ENCODE peak calls at places on chromosomes 6 and 20, in five cellular contexts. One of them, this sample, is unnamed.

GRCh38 chr6:129894904-129895303 is 33.8 kb upstream of the TMEM244 start:
- DNase-seq in fibroblast of lung: no peak
- DNase-seq in AG20443: peak
- DNase-seq in skeletal muscle cell: no peak
- DNase-seq in GM12891: no peak
- DNase-seq in this sample: no peak

GRCh38 chr6:72151742-72152141 is 265.4 kb downstream of the RIMS1 start:
- DNase-seq in AG20443: no peak
- DNase-seq in GM12891: no peak
- DNase-seq in fibroblast of lung: no peak
- DNase-seq in skeletal muscle cell: no peak
- DNase-seq in this sample: no peak

GRCh38 chr6:154448448-154449096 is 61.9 kb downstream of the CNKSR3 start:
- DNase-seq in fibroblast of lung: peak
- DNase-seq in skeletal muscle cell: peak
- DNase-seq in GM12891: no peak
- DNase-seq in AG20443: peak
- DNase-seq in this sample: no peak

GRCh38 chr6:36733300-36733699 is 35.7 kb downstream of the RAB44 start:
- DNase-seq in AG20443: no peak
- DNase-seq in fibroblast of lung: no peak
- DNase-seq in skeletal muscle cell: no peak
- DNase-seq in GM12891: no peak
- DNase-seq in this sample: no peak

GRCh38 chr20:35315199-35316020 is 23.2 kb upstream of the FAM83C start:
- DNase-seq in AG20443: no peak
- DNase-seq in fibroblast of lung: no peak
- DNase-seq in GM12891: no peak
- DNase-seq in skeletal muscle cell: no peak
- DNase-seq in this sample: no peak

GRCh38 chr6:3835055-3835731 is 14.0 kb upstream of the FAM50B start:
- DNase-seq in fibroblast of lung: peak
- DNase-seq in AG20443: peak
- DNase-seq in GM12891: no peak
- DNase-seq in skeletal muscle cell: no peak
- DNase-seq in this sample: no peak

GRCh38 chr20:6066582-6066981 is 12.7 kb upstream of the LRRN4 start:
- DNase-seq in skeletal muscle cell: no peak
- DNase-seq in fibroblast of lung: no peak
- DNase-seq in GM12891: no peak
- DNase-seq in AG20443: no peak
- DNase-seq in this sample: no peak

GRCh38 chr20:37935435-37935834 is 32.5 kb downstream of the VSTM2L start:
- DNase-seq in skeletal muscle cell: no peak
- DNase-seq in AG20443: peak
- DNase-seq in fibroblast of lung: peak
- DNase-seq in GM12891: no peak
- DNase-seq in this sample: no peak

GRCh38 chr20:48717095-48717958 is 110.5 kb downstream of the PREX1 start:
- DNase-seq in fibroblast of lung: no peak
- DNase-seq in skeletal muscle cell: no peak
- DNase-seq in GM12891: no peak
- DNase-seq in AG20443: no peak
- DNase-seq in this sample: peak

This sample was measured in GM19239.